ENCODE peak calls at places on chromosomes 4 and X, in six cellular contexts. One of them, this sample, is unnamed.

GRCh38 chrX:129145382-129145781 is 377.9 kb downstream of the SMARCA1 start:
- DNase-seq in lung: no peak
- DNase-seq in colonic mucosa: no peak
- DNase-seq in astrocyte: no peak
- DNase-seq in AG04450: no peak
- DNase-seq in adrenal gland: no peak
- DNase-seq in this sample: no peak

GRCh38 chr4:45876235-45876890 is 247.5 kb downstream of the GABRG1 start:
- DNase-seq in adrenal gland: no peak
- DNase-seq in lung: no peak
- DNase-seq in astrocyte: no peak
- DNase-seq in colonic mucosa: no peak
- DNase-seq in AG04450: no peak
- DNase-seq in this sample: no peak

GRCh38 chr4:74624351-74625151 is 169.8 kb downstream of the BTC start:
- DNase-seq in astrocyte: peak; percentile 95
- DNase-seq in lung: no peak
- DNase-seq in AG04450: peak; percentile 81
- DNase-seq in colonic mucosa: no peak
- DNase-seq in adrenal gland: no peak
- DNase-seq in this sample: no peak

GRCh38 chr4:107468812-107469211 is 251.2 kb downstream of the PAPSS1 start:
- DNase-seq in lung: no peak
- DNase-seq in colonic mucosa: no peak
- DNase-seq in adrenal gland: no peak
- DNase-seq in astrocyte: no peak
- DNase-seq in AG04450: no peak
- DNase-seq in this sample: no peak

GRCh38 chr4:174283507-174284180 is at the start of the genes CEP44 and FBXO8:
- DNase-seq in colonic mucosa: peak; percentile 72
- DNase-seq in astrocyte: peak; percentile 74
- DNase-seq in adrenal gland: peak; percentile 70
- DNase-seq in lung: peak; percentile 69
- DNase-seq in AG04450: peak; percentile 29
- DNase-seq in this sample: peak; percentile 62

GRCh38 chr4:70667710-70668535 is 1.6 kb upstream of the JCHAIN start:
- DNase-seq in astrocyte: peak; percentile 49
- DNase-seq in colonic mucosa: no peak
- DNase-seq in adrenal gland: no peak
- DNase-seq in lung: no peak
- DNase-seq in AG04450: no peak
- DNase-seq in this sample: no peak

GRCh38 chrX:118347131-118347530 is 1.2 kb downstream of the WDR44 start:
- DNase-seq in astrocyte: peak; percentile 67
- DNase-seq in adrenal gland: no peak
- DNase-seq in AG04450: no peak
- DNase-seq in lung: no peak
- DNase-seq in colonic mucosa: no peak
- DNase-seq in this sample: no peak

GRCh38 chr4:128525387-128525786 is 237.8 kb upstream of the PGRMC2 start:
- DNase-seq in colonic mucosa: no peak
- DNase-seq in lung: no peak
- DNase-seq in astrocyte: peak; percentile 64
- DNase-seq in adrenal gland: no peak
- DNase-seq in AG04450: no peak
- DNase-seq in this sample: no peak

GRCh38 chr4:5374577-5374976 is 323.3 kb downstream of the STK32B start:
- DNase-seq in AG04450: no peak
- DNase-seq in colonic mucosa: no peak
- DNase-seq in astrocyte: no peak
- DNase-seq in lung: no peak
- DNase-seq in adrenal gland: no peak
- DNase-seq in this sample: no peak

GRCh38 chr4:29423836-29424721 is 1296.1 kb upstream of the PCDH7 start:
- DNase-seq in adrenal gland: no peak
- DNase-seq in AG04450: peak; percentile 68
- DNase-seq in astrocyte: peak; percentile 78
- DNase-seq in lung: no peak
- DNase-seq in colonic mucosa: no peak
- DNase-seq in this sample: no peak

GRCh38 chr4:73213917-73214663 is 44.5 kb downstream of the ANKRD17 start:
- DNase-seq in lung: no peak
- DNase-seq in colonic mucosa: no peak
- DNase-seq in astrocyte: peak; percentile 49
- DNase-seq in adrenal gland: no peak
- DNase-seq in AG04450: no peak
- DNase-seq in this sample: no peak

GRCh38 chr4:187258651-187259401 is 535.2 kb upstream of the FAT1 start:
- DNase-seq in colonic mucosa: no peak
- DNase-seq in AG04450: no peak
- DNase-seq in astrocyte: no peak
- DNase-seq in adrenal gland: no peak
- DNase-seq in lung: no peak
- DNase-seq in this sample: no peak

GRCh38 chr4:79317711-79318110 is 8.2 kb downstream of the NAA11 start:
- DNase-seq in lung: no peak
- DNase-seq in AG04450: no peak
- DNase-seq in colonic mucosa: no peak
- DNase-seq in adrenal gland: no peak
- DNase-seq in astrocyte: no peak
- DNase-seq in this sample: no peak

GRCh38 chr4:7890635-7891393 is 48.8 kb downstream of the AFAP1 start:
- DNase-seq in AG04450: no peak
- DNase-seq in lung: no peak
- DNase-seq in astrocyte: peak; percentile 97
- DNase-seq in adrenal gland: no peak
- DNase-seq in colonic mucosa: no peak
- DNase-seq in this sample: no peak

GRCh38 chrX:96685205-96686099 is 810 bp downstream of the DIAPH2 start:
- DNase-seq in AG04450: no peak
- DNase-seq in lung: peak; percentile 41
- DNase-seq in colonic mucosa: peak; percentile 47
- DNase-seq in adrenal gland: peak; percentile 26
- DNase-seq in astrocyte: peak; percentile 41
- DNase-seq in this sample: peak; percentile 3

GRCh38 chr4:182699825-182700224 is 217.4 kb downstream of the DCTD start:
- DNase-seq in colonic mucosa: no peak
- DNase-seq in lung: no peak
- DNase-seq in adrenal gland: no peak
- DNase-seq in AG04450: no peak
- DNase-seq in astrocyte: no peak
- DNase-seq in this sample: no peak

GRCh38 chr4:119211856-119212250 is 660 bp upstream of the USP53 start:
- DNase-seq in colonic mucosa: no peak
- DNase-seq in adrenal gland: no peak
- DNase-seq in astrocyte: no peak
- DNase-seq in AG04450: no peak
- DNase-seq in lung: no peak
- DNase-seq in this sample: no peak

GRCh38 chrX:40146471-40147398 is 49.0 kb upstream of the BCOR start:
- DNase-seq in adrenal gland: no peak
- DNase-seq in colonic mucosa: peak; percentile 22
- DNase-seq in AG04450: no peak
- DNase-seq in astrocyte: peak; percentile 56
- DNase-seq in lung: no peak
- DNase-seq in this sample: no peak

GRCh38 chrX:121254336-121254735 is 206.9 kb downstream of the GLUD2 start:
- DNase-seq in lung: no peak
- DNase-seq in astrocyte: no peak
- DNase-seq in adrenal gland: no peak
- DNase-seq in colonic mucosa: no peak
- DNase-seq in AG04450: no peak
- DNase-seq in this sample: no peak

GRCh38 chrX:140733766-140734342 is 24.3 kb downstream of the LINC00632 start:
- DNase-seq in adrenal gland: peak; percentile 28
- DNase-seq in colonic mucosa: no peak
- DNase-seq in astrocyte: peak; percentile 13
- DNase-seq in lung: no peak
- DNase-seq in AG04450: no peak
- DNase-seq in this sample: peak; percentile 3

GRCh38 chrX:29044802-29045201 is 457.6 kb downstream of the IL1RAPL1 start:
- DNase-seq in lung: no peak
- DNase-seq in adrenal gland: no peak
- DNase-seq in colonic mucosa: no peak
- DNase-seq in AG04450: no peak
- DNase-seq in astrocyte: no peak
- DNase-seq in this sample: no peak

GRCh38 chrX:31988975-31989374 is 917.1 kb upstream of the FTHL17 start:
- DNase-seq in colonic mucosa: no peak
- DNase-seq in adrenal gland: no peak
- DNase-seq in astrocyte: no peak
- DNase-seq in AG04450: no peak
- DNase-seq in lung: no peak
- DNase-seq in this sample: no peak

GRCh38 chrX:41087219-41087618 is 2.0 kb downstream of the USP9X start:
- DNase-seq in lung: no peak
- DNase-seq in colonic mucosa: no peak
- DNase-seq in astrocyte: no peak
- DNase-seq in adrenal gland: no peak
- DNase-seq in AG04450: no peak
- DNase-seq in this sample: no peak

GRCh38 chr4:184287697-184288255 is 70.1 kb upstream of the ENPP6 start:
- DNase-seq in adrenal gland: peak; percentile 33
- DNase-seq in astrocyte: no peak
- DNase-seq in AG04450: peak; percentile 21
- DNase-seq in colonic mucosa: peak; percentile 63
- DNase-seq in lung: peak; percentile 81
- DNase-seq in this sample: peak; percentile 94

GRCh38 chrX:47587091-47587891 is 5.1 kb downstream of the TIMP1 start:
- DNase-seq in AG04450: no peak
- DNase-seq in astrocyte: no peak
- DNase-seq in colonic mucosa: peak; percentile 4
- DNase-seq in adrenal gland: no peak
- DNase-seq in lung: no peak
- DNase-seq in this sample: no peak

GRCh38 chr4:67584496-67584895 is 26.0 kb downstream of the STAP1 start:
- DNase-seq in lung: no peak
- DNase-seq in AG04450: no peak
- DNase-seq in adrenal gland: no peak
- DNase-seq in colonic mucosa: no peak
- DNase-seq in astrocyte: no peak
- DNase-seq in this sample: no peak

DNA sequence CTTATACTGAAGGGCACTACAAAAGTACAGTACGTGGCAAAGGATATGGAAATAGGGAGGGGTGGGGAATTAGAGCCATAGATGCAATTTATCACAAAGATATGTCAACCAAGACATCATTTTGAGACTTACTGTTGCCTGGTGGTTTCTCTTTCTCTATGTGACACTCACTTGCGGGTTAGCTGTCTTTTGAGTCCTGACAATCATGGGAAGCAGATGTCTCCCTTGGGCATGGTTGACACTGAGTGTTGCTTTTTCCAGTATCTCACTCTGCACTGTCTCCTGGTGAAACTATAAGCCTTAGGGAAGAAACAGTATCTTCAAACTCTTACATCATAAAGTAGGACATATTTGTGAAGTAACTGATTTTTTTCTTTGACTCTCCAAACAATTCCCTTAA is 383.5 kb upstream of the LCORL start:
- DNase-seq in lung: no peak
- DNase-seq in AG04450: no peak
- DNase-seq in adrenal gland: no peak
- DNase-seq in colonic mucosa: no peak
- DNase-seq in astrocyte: no peak
- DNase-seq in this sample: no peak
- H3K9me3 ChIP-seq in lung: no peaks in the 10 kb centered on the region
- H3K9me3 ChIP-seq in AG04450: peaks cover 5% of the 10 kb centered on the region
- H3K9me3 ChIP-seq in adrenal gland: no peaks in the 10 kb centered on the region
- H3K9me3 ChIP-seq in colonic mucosa: no peaks in the 10 kb centered on the region
- H3K9me3 ChIP-seq in astrocyte: no peaks in the 10 kb centered on the region
- H3K9me3 ChIP-seq in this sample: no peaks in the 10 kb centered on the region

DNA sequence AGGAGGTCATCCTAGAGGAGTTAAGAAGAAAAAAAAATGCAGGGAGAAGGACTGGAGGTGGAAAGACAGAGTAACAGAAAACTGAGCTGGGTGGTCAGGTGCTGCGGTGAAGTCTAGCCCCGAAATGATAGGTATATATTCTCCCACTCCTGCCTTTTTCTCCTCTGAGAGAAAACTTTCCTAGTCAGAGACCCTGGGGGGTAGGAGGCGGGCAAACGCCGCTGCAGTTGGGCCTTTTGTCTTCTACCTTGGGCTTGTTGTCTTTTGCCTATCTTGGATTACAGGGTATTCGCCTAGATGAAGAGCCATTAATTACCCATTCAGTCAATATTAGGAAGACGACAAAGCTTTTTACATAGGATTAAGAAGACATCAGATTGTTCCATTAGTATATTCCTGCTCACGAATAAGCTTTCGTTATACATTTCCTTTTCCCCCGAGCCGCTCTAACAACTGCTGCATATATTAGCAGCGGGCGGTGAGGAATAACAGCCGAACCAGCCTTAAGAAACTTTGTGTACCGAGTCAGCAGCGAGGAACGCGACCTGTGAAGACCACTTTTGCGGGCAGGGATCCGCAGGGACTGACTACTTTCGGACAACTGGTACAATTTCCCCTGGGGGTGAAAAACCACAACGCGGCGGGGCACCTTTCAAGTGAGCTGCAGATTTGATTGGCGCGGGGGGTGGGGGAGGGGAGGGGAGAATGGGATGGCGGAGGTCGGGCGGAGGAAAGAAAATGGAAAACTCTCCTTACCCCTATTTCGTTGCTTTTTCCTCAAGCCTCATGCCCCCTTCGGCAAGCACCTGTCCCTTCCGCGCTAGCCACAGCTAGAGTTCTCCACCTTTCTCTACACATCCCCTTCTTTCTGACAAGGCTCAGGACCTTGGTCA is 5.7 kb upstream of the PITX2 start:
- DNase-seq in colonic mucosa: no peak
- DNase-seq in AG04450: no peak
- DNase-seq in adrenal gland: no peak
- DNase-seq in lung: no peak
- DNase-seq in astrocyte: no peak
- DNase-seq in this sample: no peak
- H3K9me3 ChIP-seq in colonic mucosa: no peaks in the 10 kb centered on the region
- H3K9me3 ChIP-seq in AG04450: peaks cover 5% of the 10 kb centered on the region
- H3K9me3 ChIP-seq in adrenal gland: no peaks in the 10 kb centered on the region
- H3K9me3 ChIP-seq in lung: no peaks in the 10 kb centered on the region
- H3K9me3 ChIP-seq in astrocyte: peaks cover 11% of the 10 kb centered on the region
- H3K9me3 ChIP-seq in this sample: no peaks in the 10 kb centered on the region

DNA sequence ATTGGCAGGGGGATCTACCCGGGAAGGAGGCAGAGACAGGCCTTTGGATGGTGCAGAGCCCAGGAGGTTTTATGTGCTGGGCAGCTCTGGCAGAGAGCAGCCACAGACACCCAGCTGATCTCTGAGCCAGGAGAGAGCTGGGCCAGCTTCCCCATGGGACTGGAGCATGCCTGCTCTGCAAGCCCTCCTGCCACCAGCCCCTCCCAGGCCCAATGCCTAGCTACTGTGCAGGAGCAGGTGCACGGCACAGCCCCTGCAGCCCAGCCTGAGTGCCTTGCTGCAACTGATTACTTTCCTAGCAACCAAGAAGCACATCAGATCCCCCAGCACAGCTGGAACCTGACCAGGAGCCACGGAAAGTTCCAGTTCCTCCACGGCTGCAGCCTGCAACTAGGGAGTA is 57.8 kb upstream of the BEND2 start:
- DNase-seq in colonic mucosa: no peak
- DNase-seq in lung: no peak
- DNase-seq in adrenal gland: no peak
- DNase-seq in astrocyte: no peak
- DNase-seq in AG04450: no peak
- DNase-seq in this sample: no peak
- H3K9me3 ChIP-seq in colonic mucosa: no peaks in the 10 kb centered on the region
- H3K9me3 ChIP-seq in lung: no peaks in the 10 kb centered on the region
- H3K9me3 ChIP-seq in adrenal gland: no peaks in the 10 kb centered on the region
- H3K9me3 ChIP-seq in astrocyte: no peaks in the 10 kb centered on the region
- H3K9me3 ChIP-seq in AG04450: no peaks in the 10 kb centered on the region
- H3K9me3 ChIP-seq in this sample: no peaks in the 10 kb centered on the region

GRCh38 chrX:53055244-53055849 is 6.8 kb downstream of the GPR173 start:
- DNase-seq in colonic mucosa: no peak
- DNase-seq in astrocyte: no peak
- DNase-seq in adrenal gland: no peak
- DNase-seq in lung: no peak
- DNase-seq in AG04450: no peak
- DNase-seq in this sample: no peak
- H3K9me3 ChIP-seq in colonic mucosa: no peaks in the 10 kb centered on the region
- H3K9me3 ChIP-seq in astrocyte: no peaks in the 10 kb centered on the region
- H3K9me3 ChIP-seq in adrenal gland: no peaks in the 10 kb centered on the region
- H3K9me3 ChIP-seq in lung: no peaks in the 10 kb centered on the region
- H3K9me3 ChIP-seq in AG04450: no peaks in the 10 kb centered on the region
- H3K9me3 ChIP-seq in this sample: no peaks in the 10 kb centered on the region